ENCODE peak calls at places on chromosomes 11 and 22, in seven cellular contexts. J is Panc1, D is GM23338, I is GM12878, T is SK-N-SH, F is HCT116, P is A549. Y is an unnamed sample.
A peak's percentile ranks its signal among the peaks of the same experiment; 100 is the strongest.

GRCh38 chr22:37796079-37796478 is 11.7 kb upstream of the GCAT start:
- DNase-seq in J (no peak), D (no peak), I (no peak), T (no peak), F (no peak), P (no peak), Y (no peak)

GRCh38 chr11:59267196-59267595 is 54.5 kb upstream of the MPEG1 start:
- DNase-seq in J (no peak), D (no peak), I (peak; percentile 59), T (no peak), F (no peak), P (no peak), Y (no peak)

GRCh38 chr22:46086577-46087335 is 63.6 kb upstream of the PPARA start:
- DNase-seq in J (no peak), D (no peak), I (no peak), T (peak; percentile 70), F (no peak), P (no peak), Y (no peak)

GRCh38 chr11:134562941-134563471 is 151.0 kb upstream of the B3GAT1 start:
- DNase-seq in J (no peak), D (no peak), I (no peak), T (no peak), F (no peak), P (no peak), Y (no peak)

GRCh38 chr11:67316882-67317364 is 13.6 kb downstream of the SSH3 start:
- DNase-seq in J (no peak), D (no peak), I (no peak), T (no peak), F (peak; percentile 45), P (no peak), Y (no peak)

GRCh38 chr11:35180311-35181233 is 41.6 kb downstream of the CD44 start:
- DNase-seq in J (no peak), D (peak; percentile 35), I (no peak), T (no peak), F (no peak), P (no peak), Y (no peak)

GRCh38 chr11:30586251-30587144 is at the start of gene MPPED2:
- DNase-seq in J (no peak), D (peak; percentile 86), I (no peak), T (peak; percentile 91), F (no peak), P (peak; percentile 25), Y (no peak)

GRCh38 chr22:41523464-41524221 is 20.6 kb downstream of the POLR3H start:
- DNase-seq in J (no peak), D (peak; percentile 66), I (no peak), T (peak; percentile 26), F (no peak), P (no peak), Y (no peak)

GRCh38 chr11:70319694-70320093 is 49.2 kb downstream of the PPFIA1 start:
- DNase-seq in J (no peak), D (no peak), I (no peak), T (no peak), F (no peak), P (no peak), Y (no peak)

GRCh38 chr22:25930083-25930482 is 188.1 kb downstream of the MYO18B start:
- DNase-seq in J (no peak), D (no peak), I (no peak), T (no peak), F (no peak), P (no peak), Y (no peak)

GRCh38 chr11:36455658-36456111 is 54.4 kb downstream of the TRAF6 start:
- DNase-seq in J (no peak), D (peak; percentile 8), I (no peak), T (peak; percentile 35), F (no peak), P (peak; percentile 46), Y (peak; percentile 45)

GRCh38 chr22:32385681-32386080 is 26.4 kb downstream of the RTCB start:
- DNase-seq in J (no peak), D (no peak), I (no peak), T (no peak), F (no peak), P (no peak), Y (no peak)

GRCh38 chr11:92980291-92980690 is 10.8 kb downstream of the MTNR1B start:
- DNase-seq in J (no peak), D (no peak), I (no peak), T (no peak), F (no peak), P (no peak), Y (no peak)

GRCh38 chr11:122108192-122108799 is 7.7 kb downstream of the BLID start:
- DNase-seq in J (no peak), D (peak; percentile 81), I (no peak), T (no peak), F (peak; percentile 57), P (peak; percentile 62), Y (peak; percentile 26)

GRCh38 chr11:123822591-123822990 is 16.4 kb upstream of the OR6M1 start:
- DNase-seq in J (no peak), D (peak; percentile 22), I (no peak), T (no peak), F (no peak), P (no peak), Y (no peak)

GRCh38 chr11:77267910-77268309 is 33.6 kb downstream of the GDPD4 start:
- DNase-seq in J (no peak), D (no peak), I (no peak), T (no peak), F (no peak), P (no peak), Y (no peak)

GRCh38 chr11:55956521-55956920 is 13.2 kb downstream of the OR10AG1 start:
- DNase-seq in J (no peak), D (no peak), I (no peak), T (no peak), F (no peak), P (no peak), Y (no peak)

GRCh38 chr11:68269414-68270081 is 2.2 kb downstream of the C11orf24 start:
- DNase-seq in J (no peak), D (no peak), I (no peak), T (no peak), F (no peak), P (no peak), Y (no peak)

GRCh38 chr11:48170176-48170839 is 46.3 kb upstream of the OR4B1 start:
- DNase-seq in J (no peak), D (no peak), I (no peak), T (no peak), F (no peak), P (no peak), Y (no peak)

GRCh38 chr11:17683378-17684161 is 35.8 kb upstream of the MYOD1 start:
- DNase-seq in J (no peak), D (no peak), I (no peak), T (no peak), F (peak; percentile 57), P (peak; percentile 58), Y (no peak)

GRCh38 chr22:35915477-35916013 is 113.1 kb downstream of the RBFOX2 start:
- DNase-seq in J (no peak), D (no peak), I (no peak), T (no peak), F (no peak), P (no peak), Y (no peak)

DNA sequence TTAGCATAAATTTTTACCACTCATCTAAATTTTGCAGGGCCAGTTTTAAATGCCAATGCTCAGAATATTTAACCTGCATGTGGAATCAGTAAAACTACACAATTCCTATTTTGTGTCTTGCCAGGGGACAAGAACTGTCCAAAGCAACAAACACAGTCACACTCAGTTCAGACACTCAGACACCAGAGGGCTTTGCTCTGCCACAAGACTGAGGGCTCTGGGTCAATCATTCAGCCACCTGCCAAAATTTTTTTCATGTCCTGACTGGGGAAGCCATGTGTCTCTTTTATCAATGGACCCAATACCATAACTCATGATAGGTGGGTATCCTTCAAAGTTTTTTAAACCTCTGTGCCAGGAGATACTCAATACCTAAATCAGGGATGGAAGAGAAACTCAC is 304.0 kb upstream of the ANO3 start:
- DNase-seq in J (no peak), D (no peak), I (no peak), T (no peak), F (no peak), P (no peak), Y (no peak)
- TF ChIP-seq REST in J (no peak), D (no peak), I (no peak), T (no peak), F (no peak), P (no peak), Y (no peak)

DNA sequence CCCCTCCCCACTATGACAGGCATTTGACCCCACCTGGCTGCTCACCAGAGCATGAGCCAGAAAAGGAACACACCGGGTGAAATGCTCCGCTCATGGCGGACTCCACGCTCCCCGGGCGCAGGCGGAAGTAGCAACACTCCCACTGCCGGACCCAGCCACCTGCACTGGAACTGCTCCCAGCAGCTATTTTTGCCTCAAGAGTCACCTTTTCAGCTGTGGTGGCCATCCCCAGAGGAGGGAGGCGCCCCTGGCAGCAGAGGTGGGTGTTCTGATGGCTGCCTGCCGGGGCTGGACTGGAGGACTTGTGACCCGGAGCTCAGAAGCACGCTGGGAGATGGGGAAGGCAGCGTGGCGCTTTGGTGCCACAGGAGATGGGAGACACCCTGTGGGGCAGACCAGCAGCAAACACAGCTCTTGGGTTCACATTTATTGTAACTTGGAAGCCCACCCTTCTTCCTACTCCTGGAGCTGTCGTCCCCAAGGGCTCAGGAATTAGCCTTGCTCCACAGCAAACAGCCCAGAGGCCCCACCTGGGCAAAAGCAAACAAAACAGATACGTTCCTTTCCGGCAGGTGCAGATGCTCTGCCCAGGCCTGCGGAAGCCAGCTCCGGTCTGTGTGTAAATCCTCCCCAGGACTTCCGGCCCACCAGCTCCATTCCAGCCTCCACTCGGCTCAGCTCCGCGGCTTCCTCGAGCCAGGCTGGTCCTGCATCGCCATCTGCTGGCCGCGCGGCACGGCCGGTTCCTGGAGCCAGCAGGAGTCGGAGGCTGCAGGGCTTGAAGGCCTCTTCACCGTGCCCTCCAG is 3.7 kb downstream of the RPS19BP1 start:
- DNase-seq in J (no peak), D (peak; percentile 96), I (peak; percentile 73), T (peak; percentile 77), F (peak; percentile 88), P (peak; percentile 92), Y (peak; percentile 85)
- TF ChIP-seq REST in J (no peak), D (peak; percentile 30), I (no peak), T (no peak), F (no peak), P (no peak), Y (peak; percentile 6)

DNA sequence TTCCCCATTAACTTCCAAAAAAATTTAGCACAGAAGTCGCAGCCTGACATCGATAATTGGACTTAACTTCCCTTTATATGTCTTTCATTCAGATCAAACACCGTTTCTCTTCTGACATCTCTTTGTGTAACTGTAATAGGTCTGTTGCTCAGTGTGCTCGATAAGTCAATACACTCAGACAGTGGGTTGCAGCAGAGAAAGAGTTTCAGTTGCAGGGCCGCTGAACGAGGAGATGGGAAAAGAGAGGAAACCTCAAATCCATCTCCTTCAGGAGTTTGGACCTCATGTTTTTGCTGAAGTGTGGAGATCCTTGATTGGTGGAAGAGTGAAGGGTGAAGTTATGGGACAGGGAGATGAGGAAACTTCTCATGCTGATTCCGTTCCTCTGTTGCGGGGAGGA is 1.1 kb downstream of the SAMM50 start:
- DNase-seq in J (no peak), D (no peak), I (no peak), T (no peak), F (no peak), P (no peak), Y (no peak)
- TF ChIP-seq REST in J (no peak), D (no peak), I (no peak), T (no peak), F (no peak), P (no peak), Y (no peak)

DNA sequence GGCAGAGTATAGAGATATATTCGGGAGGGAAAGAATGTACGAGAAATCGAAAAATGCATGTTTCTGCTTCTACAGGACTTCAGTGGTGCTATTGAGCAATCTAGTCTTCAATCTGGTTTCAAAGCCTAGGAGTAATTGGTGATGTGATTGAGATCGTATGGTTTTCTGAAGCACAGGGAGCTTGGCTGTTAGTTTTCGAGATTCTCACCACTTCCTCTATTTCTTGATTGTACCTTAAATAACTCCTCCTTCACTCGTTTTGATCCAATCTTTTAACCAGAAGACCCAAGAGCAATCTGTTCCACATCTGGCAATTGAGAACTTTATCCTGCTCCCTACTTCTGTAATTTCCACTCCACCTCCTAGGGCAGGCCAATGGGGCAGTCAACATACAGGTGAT is 518 bp downstream of the CCDC179 start:
- DNase-seq in J (no peak), D (no peak), I (no peak), T (no peak), F (no peak), P (no peak), Y (no peak)
- TF ChIP-seq REST in J (no peak), D (no peak), I (no peak), T (no peak), F (no peak), P (no peak), Y (no peak)